ENCODE peak calls at places on chromosomes 4 and X, in six cellular contexts. T is WERI-Rb-1, G is right lobe of liver, U is MM.1S, E is breast epithelium, D is sigmoid colon. H is an unnamed sample.

GRCh38 chrX:105975382-105975781 is 63.1 kb downstream of the SERPINA7 start:
- DNase-seq in T (no peak), G (no peak), U (peak; percentile 23), E (no peak), D (no peak), H (no peak)

GRCh38 chrX:2371026-2371778 is 129.6 kb downstream of the DHRSX start:
- DNase-seq in T (no peak), G (no peak), U (no peak), E (no peak), D (no peak), H (no peak)

GRCh38 chr4:79864470-79865190 is 208.4 kb downstream of the ANTXR2 start:
- DNase-seq in T (no peak), G (no peak), U (no peak), E (no peak), D (no peak), H (no peak)

GRCh38 chrX:46589977-46590723 is 16.6 kb downstream of the CHST7 start:
- DNase-seq in T (no peak), G (no peak), U (no peak), E (no peak), D (no peak), H (no peak)

GRCh38 chr4:182338059-182338458 is 94.9 kb downstream of the TENM3 start:
- DNase-seq in T (no peak), G (no peak), U (no peak), E (no peak), D (no peak), H (no peak)

GRCh38 chrX:25001808-25002657 is 13.7 kb downstream of the ARX start:
- DNase-seq in T (no peak), G (no peak), U (no peak), E (no peak), D (no peak), H (no peak)

GRCh38 chr4:24642941-24643628 is 58.7 kb upstream of the DHX15 start:
- DNase-seq in T (no peak), G (no peak), U (no peak), E (no peak), D (no peak), H (no peak)

GRCh38 chr4:858136-858535 is 32.2 kb upstream of the CPLX1 start:
- DNase-seq in T (no peak), G (no peak), U (no peak), E (no peak), D (no peak), H (no peak)

GRCh38 chr4:54139332-54139731 is 39.4 kb downstream of the GSX2 start:
- DNase-seq in T (no peak), G (no peak), U (no peak), E (no peak), D (no peak), H (no peak)

GRCh38 chr4:143773998-143774898 is 73.8 kb upstream of the FREM3 start:
- DNase-seq in T (peak; percentile 78), G (peak; percentile 22), U (peak; percentile 82), E (no peak), D (no peak), H (no peak)

GRCh38 chrX:136046295-136046894 is 61.2 kb downstream of the SLC9A6 start:
- DNase-seq in T (no peak), G (no peak), U (no peak), E (no peak), D (no peak), H (no peak)

GRCh38 chrX:131046596-131046995 is 11.6 kb upstream of the ARHGAP36 start:
- DNase-seq in T (no peak), G (no peak), U (no peak), E (no peak), D (no peak), H (no peak)

GRCh38 chrX:18898517-18898916 is 85.4 kb downstream of the PHKA2 start:
- DNase-seq in T (no peak), G (no peak), U (no peak), E (no peak), D (no peak), H (no peak)

GRCh38 chrX:139079789-139080188 is 368.3 kb upstream of the FGF13 start:
- DNase-seq in T (no peak), G (no peak), U (no peak), E (no peak), D (no peak), H (no peak)

GRCh38 chrX:46327229-46328081 is 217.8 kb downstream of the ZNF674 start:
- DNase-seq in T (no peak), G (peak; percentile 53), U (no peak), E (no peak), D (no peak), H (no peak)

GRCh38 chr4:127188847-127189246 is 443.9 kb upstream of the INTU start:
- DNase-seq in T (peak; percentile 18), G (no peak), U (no peak), E (no peak), D (no peak), H (no peak)

GRCh38 chr4:84939111-84939510 is 27.4 kb downstream of the WDFY3 start:
- DNase-seq in T (no peak), G (no peak), U (no peak), E (no peak), D (no peak), H (no peak)

GRCh38 chr4:119626420-119626819 is 2.2 kb downstream of the PDE5A start:
- DNase-seq in T (no peak), G (no peak), U (no peak), E (no peak), D (no peak), H (no peak)

GRCh38 chr4:2742081-2742822 is 13.9 kb downstream of the TNIP2 start:
- DNase-seq in T (no peak), G (no peak), U (no peak), E (no peak), D (no peak), H (no peak)

GRCh38 chr4:187663076-187663475 is 332.5 kb upstream of the ZFP42 start:
- DNase-seq in T (no peak), G (no peak), U (no peak), E (no peak), D (no peak), H (no peak)

GRCh38 chr4:159141193-159141592 is 38.3 kb downstream of the RAPGEF2 start:
- DNase-seq in T (no peak), G (no peak), U (no peak), E (no peak), D (no peak), H (no peak)

GRCh38 chrX:70592091-70592490 is 147.5 kb downstream of the DLG3 start:
- DNase-seq in T (no peak), G (no peak), U (no peak), E (no peak), D (no peak), H (no peak)

GRCh38 chr4:145234086-145234694 is 53.8 kb upstream of the OTUD4 start:
- DNase-seq in T (peak; percentile 76), G (peak; percentile 30), U (peak; percentile 82), E (no peak), D (no peak), H (peak; percentile 23)

GRCh38 chrX:155070038-155070437 is 898 bp downstream of the CMC4 start:
- DNase-seq in T (no peak), G (no peak), U (no peak), E (no peak), D (no peak), H (no peak)

GRCh38 chr4:5069916-5070315 is 18.6 kb downstream of the STK32B start:
- DNase-seq in T (no peak), G (no peak), U (no peak), E (no peak), D (no peak), H (no peak)

GRCh38 chr4:5067908-5068307 is 16.6 kb downstream of the STK32B start:
- DNase-seq in T (no peak), G (no peak), U (no peak), E (no peak), D (no peak), H (no peak)

GRCh38 chr4:5066101-5066500 is 14.8 kb downstream of the STK32B start:
- DNase-seq in T (peak; percentile 60), G (no peak), U (no peak), E (no peak), D (no peak), H (no peak)
- TF ChIP-seq CTCF in T (no peak), G (no peak), U (no peak), E (no peak), D (no peak), H (no peak)

GRCh38 chr4:185472063-185472542 is 570 bp upstream of the CCDC110 start:
- DNase-seq in T (no peak), G (no peak), U (peak; percentile 44), E (no peak), D (no peak), H (no peak)

GRCh38 chr4:185469539-185470154 is 1.9 kb downstream of the CCDC110 start:
- DNase-seq in T (no peak), G (no peak), U (no peak), E (no peak), D (peak; percentile 65), H (no peak)

GRCh38 chr4:185473247-185473646 is 1.7 kb upstream of the CCDC110 start:
- DNase-seq in T (no peak), G (no peak), U (no peak), E (no peak), D (no peak), H (no peak)

GRCh38 chr4:185470503-185471195 is 884 bp downstream of the CCDC110 start:
- DNase-seq in T (peak; percentile 35), G (peak; percentile 82), U (peak; percentile 56), E (peak; percentile 71), D (peak; percentile 86), H (no peak)

GRCh38 chr4:185471235-185472062 is at the start of gene CCDC110:
- DNase-seq in T (peak; percentile 93), G (peak; percentile 98), U (peak; percentile 92), E (peak; percentile 98), D (peak; percentile 99), H (peak; percentile 93)
- H3K27ac ChIP-seq in T (peak within 1 kb of the TSS; percentile 12), G (peak within 1 kb of the TSS; percentile 51), U (peak within 1 kb of the TSS; percentile 81), E (peak within 1 kb of the TSS; percentile 85), D (peak within 1 kb of the TSS; percentile 75), H (no peak within 1 kb of the TSS)

GRCh38 chr4:48420172-48420571 is 63.0 kb upstream of the SLC10A4 start:
- DNase-seq in T (no peak), G (no peak), U (no peak), E (no peak), D (no peak), H (no peak)

DNA sequence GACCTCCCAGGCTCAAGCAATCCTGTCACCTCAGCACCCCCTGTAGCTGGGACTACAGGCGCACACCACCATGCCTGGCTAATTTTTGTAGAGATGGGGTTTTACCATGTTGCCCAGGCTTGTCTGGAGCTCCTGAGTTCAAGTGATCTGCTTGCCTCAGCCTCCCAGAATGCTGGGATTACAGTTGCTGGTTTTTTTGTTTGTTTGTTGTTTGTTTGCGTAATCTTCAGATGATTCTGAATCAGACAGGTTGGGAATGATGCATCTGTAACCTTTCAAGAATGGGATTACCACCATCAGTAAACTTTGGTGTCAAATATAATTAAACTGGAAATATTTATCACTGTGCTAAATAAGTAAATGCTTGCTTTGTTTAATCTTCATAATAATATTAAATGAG is 62.0 kb upstream of the SLC10A4 start:
- DNase-seq in T (no peak), G (no peak), U (no peak), E (no peak), D (no peak), H (no peak)
- TF ChIP-seq CTCF in T (no peak), G (no peak), U (no peak), E (no peak), D (no peak), H (no peak)

DNA sequence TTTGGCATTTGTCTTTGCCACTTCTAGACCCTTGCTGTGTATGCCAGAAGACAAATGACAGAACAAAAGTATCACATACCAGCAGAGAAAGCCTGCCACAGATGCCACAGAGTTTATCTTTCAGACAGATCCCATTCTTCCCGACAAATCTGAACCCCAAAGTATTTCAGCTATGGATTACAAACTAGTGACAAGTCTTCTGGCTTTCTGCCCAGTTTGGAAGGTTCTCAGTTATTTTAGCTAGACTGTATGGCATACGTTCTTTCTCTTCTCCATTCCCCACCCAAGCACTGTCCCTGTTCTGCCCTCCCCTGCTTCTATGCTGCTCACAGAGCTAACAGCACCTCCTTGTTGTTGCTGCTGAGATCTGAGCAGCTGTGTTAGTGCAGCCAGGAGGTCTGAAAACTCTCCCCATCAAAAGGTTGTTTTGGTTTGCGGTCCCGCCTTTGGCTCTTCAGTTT is 236.7 kb downstream of the FRAS1 start:
- DNase-seq in T (no peak), G (no peak), U (no peak), E (no peak), D (no peak), H (no peak)
- H3K27ac ChIP-seq in T (no peak overlapping the region), G (no peak overlapping the region), U (no peak overlapping the region), E (peak overlapping the region; percentile 61), D (no peak overlapping the region), H (no peak overlapping the region)

H was measured in CD4-positive, alpha-beta T cell.